ENCODE peak calls at places on chromosome 21, in five cellular contexts. One of them, this sample, is unnamed.

GRCh38 chr21:38913120-38913975 is 107.6 kb downstream of the ETS2 start:
- DNase-seq in amniotic stem cell: no peak
- DNase-seq in CMK: no peak
- DNase-seq in fibroblast of mammary gland: peak
- DNase-seq in activated B cell treated with CpG ODN at 0.5 μM for 24 hours: no peak
- DNase-seq in this sample: peak

GRCh38 chr21:39020751-39021474 is 162.3 kb downstream of the PSMG1 start:
- DNase-seq in amniotic stem cell: no peak
- DNase-seq in CMK: peak
- DNase-seq in fibroblast of mammary gland: peak
- DNase-seq in activated B cell treated with CpG ODN at 0.5 μM for 24 hours: no peak
- DNase-seq in this sample: no peak

GRCh38 chr21:45211661-45212060 is 76.0 kb downstream of the POFUT2 start:
- DNase-seq in amniotic stem cell: no peak
- DNase-seq in CMK: peak
- DNase-seq in fibroblast of mammary gland: no peak
- DNase-seq in activated B cell treated with CpG ODN at 0.5 μM for 24 hours: no peak
- DNase-seq in this sample: no peak

GRCh38 chr21:36646645-36647044 is 52.3 kb upstream of the SIM2 start:
- DNase-seq in amniotic stem cell: no peak
- DNase-seq in CMK: no peak
- DNase-seq in fibroblast of mammary gland: no peak
- DNase-seq in activated B cell treated with CpG ODN at 0.5 μM for 24 hours: no peak
- DNase-seq in this sample: no peak

GRCh38 chr21:43372663-43373386 is 54.1 kb downstream of the SIK1 start:
- DNase-seq in amniotic stem cell: no peak
- DNase-seq in CMK: no peak
- DNase-seq in fibroblast of mammary gland: no peak
- DNase-seq in activated B cell treated with CpG ODN at 0.5 μM for 24 hours: no peak
- DNase-seq in this sample: no peak

GRCh38 chr21:14533555-14534400 is 12.3 kb downstream of the SAMSN1 start:
- DNase-seq in amniotic stem cell: no peak
- DNase-seq in CMK: no peak
- DNase-seq in fibroblast of mammary gland: peak
- DNase-seq in activated B cell treated with CpG ODN at 0.5 μM for 24 hours: no peak
- DNase-seq in this sample: no peak

GRCh38 chr21:46027855-46028493 is 46.4 kb downstream of the COL6A1 start:
- DNase-seq in amniotic stem cell: no peak
- DNase-seq in CMK: no peak
- DNase-seq in fibroblast of mammary gland: peak
- DNase-seq in activated B cell treated with CpG ODN at 0.5 μM for 24 hours: no peak
- DNase-seq in this sample: peak

GRCh38 chr21:45309069-45309521 is 21.4 kb upstream of the POFUT2 start:
- DNase-seq in amniotic stem cell: no peak
- DNase-seq in CMK: no peak
- DNase-seq in fibroblast of mammary gland: peak
- DNase-seq in activated B cell treated with CpG ODN at 0.5 μM for 24 hours: no peak
- DNase-seq in this sample: no peak

GRCh38 chr21:16302851-16303282 is 573.1 kb downstream of the USP25 start:
- DNase-seq in amniotic stem cell: no peak
- DNase-seq in CMK: no peak
- DNase-seq in fibroblast of mammary gland: peak
- DNase-seq in activated B cell treated with CpG ODN at 0.5 μM for 24 hours: no peak
- DNase-seq in this sample: no peak

GRCh38 chr21:31108969-31109368 is 70.7 kb upstream of the KRTAP19-8 start:
- DNase-seq in amniotic stem cell: no peak
- DNase-seq in CMK: no peak
- DNase-seq in fibroblast of mammary gland: peak
- DNase-seq in activated B cell treated with CpG ODN at 0.5 μM for 24 hours: no peak
- DNase-seq in this sample: no peak

GRCh38 chr21:44485796-44486195 is 30.5 kb downstream of the LRRC3 start:
- DNase-seq in amniotic stem cell: no peak
- DNase-seq in CMK: no peak
- DNase-seq in fibroblast of mammary gland: no peak
- DNase-seq in activated B cell treated with CpG ODN at 0.5 μM for 24 hours: no peak
- DNase-seq in this sample: no peak

GRCh38 chr21:45970674-45971486 is 10.7 kb upstream of the COL6A1 start:
- DNase-seq in amniotic stem cell: no peak
- DNase-seq in CMK: no peak
- DNase-seq in fibroblast of mammary gland: no peak
- DNase-seq in activated B cell treated with CpG ODN at 0.5 μM for 24 hours: no peak
- DNase-seq in this sample: no peak

GRCh38 chr21:34808569-34809204 is 139.9 kb downstream of the CLIC6 start:
- DNase-seq in amniotic stem cell: no peak
- DNase-seq in CMK: no peak
- DNase-seq in fibroblast of mammary gland: peak
- DNase-seq in activated B cell treated with CpG ODN at 0.5 μM for 24 hours: no peak
- DNase-seq in this sample: peak

GRCh38 chr21:25939396-25939761 is 204.6 kb downstream of the GABPA start:
- DNase-seq in amniotic stem cell: no peak
- DNase-seq in CMK: no peak
- DNase-seq in fibroblast of mammary gland: no peak
- DNase-seq in activated B cell treated with CpG ODN at 0.5 μM for 24 hours: no peak
- DNase-seq in this sample: no peak

GRCh38 chr21:33870768-33871167 is 44.8 kb downstream of the ATP5PO start:
- DNase-seq in amniotic stem cell: no peak
- DNase-seq in CMK: no peak
- DNase-seq in fibroblast of mammary gland: no peak
- DNase-seq in activated B cell treated with CpG ODN at 0.5 μM for 24 hours: no peak
- DNase-seq in this sample: no peak

GRCh38 chr21:44755227-44755626 is 43.9 kb upstream of the TSPEAR start:
- DNase-seq in amniotic stem cell: no peak
- DNase-seq in CMK: no peak
- DNase-seq in fibroblast of mammary gland: no peak
- DNase-seq in activated B cell treated with CpG ODN at 0.5 μM for 24 hours: no peak
- DNase-seq in this sample: no peak

This sample was measured in AG04450.